ENCODE peak calls at places on chromosomes 11 and 22, in four cellular contexts. L is sigmoid colon, Z is lower lobe of right lung, R is HL-60. M is an unnamed sample.

GRCh38 chr11:82810738-82811137 is 77.1 kb upstream of the FAM181B start:
- DNase-seq in L (no peak), R (no peak), Z (no peak), M (no peak)

GRCh38 chr22:50136431-50137047 is 34.0 kb upstream of the PANX2 start:
- DNase-seq in L (no peak), R (no peak), Z (no peak), M (no peak)

GRCh38 chr11:27705873-27706820 is 5.9 kb upstream of the BDNF start:
- DNase-seq in L (no peak), R (no peak), Z (no peak), M (peak; percentile 46)

GRCh38 chr22:40714514-40714966 is 35.3 kb downstream of the MCHR1 start:
- DNase-seq in R (no peak), Z (no peak), L (no peak), M (no peak)

GRCh38 chr22:49063040-49063329 is 764.7 kb downstream of the BRD1 start:
- DNase-seq in L (peak; percentile 19), R (no peak), Z (no peak), M (no peak)

GRCh38 chr22:20977516-20978170 is 4.5 kb upstream of the LZTR1 start:
- DNase-seq in R (no peak), L (no peak), Z (no peak), M (no peak)

GRCh38 chr11:6646631-6647281 is 8.9 kb downstream of the DCHS1 start:
- DNase-seq in Z (no peak), R (peak; percentile 75), L (peak; percentile 84), M (no peak)

GRCh38 chr11:101436511-101437142 is 147.2 kb downstream of the TRPC6 start:
- DNase-seq in R (peak; percentile 6), L (no peak), Z (no peak), M (peak; percentile 20)

GRCh38 chr11:93487032-93487483 is 56.1 kb downstream of the SMCO4 start:
- DNase-seq in L (peak; percentile 68), R (no peak), Z (no peak), M (no peak)

GRCh38 chr11:112248216-112248615 is 12.4 kb downstream of the PLET1 start:
- DNase-seq in R (no peak), Z (no peak), L (no peak), M (no peak)

GRCh38 chr22:43185860-43186261 is 1.1 kb downstream of the TTLL12 start:
- DNase-seq in Z (no peak), L (peak; percentile 82), R (peak; percentile 12), M (peak; percentile 44)

GRCh38 chr11:35126000-35126878 is 12.7 kb upstream of the CD44 start:
- DNase-seq in R (no peak), Z (no peak), L (no peak), M (no peak)

GRCh38 chr22:38016182-38017078 is 32.1 kb upstream of the SOX10 start:
- DNase-seq in L (peak; percentile 86), R (no peak), Z (no peak), M (no peak)

GRCh38 chr11:30433831-30434230 is 110.9 kb downstream of the ARL14EP start:
- DNase-seq in R (no peak), L (no peak), Z (no peak), M (no peak)

GRCh38 chr11:85627332-85627997 is at the start of gene DLG2:
- DNase-seq in Z (no peak), L (no peak), R (peak; percentile 18), M (peak; percentile 4)

GRCh38 chr11:39541945-39542351 is 1917.5 kb downstream of the LRRC4C start:
- DNase-seq in Z (no peak), R (no peak), L (no peak), M (peak; percentile 5)

GRCh38 chr11:127109796-127110195 is 109.2 kb upstream of the KIRREL3 start:
- DNase-seq in R (no peak), Z (no peak), L (no peak), M (no peak)

GRCh38 chr11:124623861-124624525 is 1.3 kb downstream of the TBRG1 start:
- DNase-seq in L (no peak), R (no peak), Z (no peak), M (no peak)

GRCh38 chr11:76501526-76501925 is 56.7 kb downstream of the EMSY start:
- DNase-seq in R (no peak), Z (no peak), L (no peak), M (no peak)

GRCh38 chr11:563812-564578 is 3.2 kb downstream of the RASSF7 start:
- DNase-seq in Z (no peak), L (no peak), R (no peak), M (no peak)

GRCh38 chr22:36332623-36333331 is 55.0 kb downstream of the MYH9 start:
- DNase-seq in R (peak; percentile 90), L (no peak), Z (peak; percentile 61), M (peak; percentile 82)

GRCh38 chr11:116171271-116172140 is 601.3 kb downstream of the BUD13 start:
- DNase-seq in Z (no peak), R (no peak), L (no peak), M (no peak)

GRCh38 chr11:77136074-77136473 is 8.0 kb downstream of the MYO7A start:
- DNase-seq in R (no peak), L (no peak), Z (no peak), M (peak; percentile 16)

GRCh38 chr11:47248304-47248663 is 330 bp downstream of the ACP2 start:
- DNase-seq in R (no peak), Z (no peak), L (no peak), M (no peak)

GRCh38 chr22:43325176-43325575 is 18.0 kb downstream of the SCUBE1 start:
- DNase-seq in R (no peak), Z (no peak), L (no peak), M (no peak)

GRCh38 chr11:85086511-85087284 is 540.4 kb downstream of the DLG2 start:
- DNase-seq in L (no peak), R (no peak), Z (no peak), M (no peak)

GRCh38 chr11:11577932-11578331 is 43.9 kb downstream of the GALNT18 start:
- DNase-seq in L (no peak), Z (no peak), R (no peak), M (no peak)

GRCh38 chr11:35272391-35272821 is 133.4 kb downstream of the CD44 start:
- DNase-seq in L (no peak), Z (no peak), R (peak; percentile 70), M (no peak)

GRCh38 chr11:10807629-10808552 is 835 bp downstream of the EIF4G2 start:
- DNase-seq in Z (peak; percentile 79), L (peak; percentile 85), R (peak; percentile 57), M (peak; percentile 28)

GRCh38 chr11:112156153-112156552 is 7.7 kb downstream of the IL18 start:
- DNase-seq in Z (no peak), L (no peak), R (no peak), M (no peak)

GRCh38 chr22:24482586-24482985 is 12.5 kb upstream of the UPB1 start:
- DNase-seq in Z (no peak), L (no peak), R (peak; percentile 61), M (peak; percentile 60)

GRCh38 chr11:102220728-102221467 is 96.4 kb upstream of the BIRC3 start:
- DNase-seq in R (no peak), Z (no peak), L (no peak), M (peak; percentile 23)

GRCh38 chr11:28877366-28877765 is 769.2 kb downstream of the METTL15 start:
- DNase-seq in L (no peak), Z (no peak), R (no peak), M (no peak)

GRCh38 chr11:2802389-2803185 is 83.0 kb downstream of the CDKN1C start:
- DNase-seq in Z (peak; percentile 35), R (no peak), L (peak; percentile 42), M (no peak)

GRCh38 chr11:68541983-68542382 is 81.4 kb downstream of the PPP6R3 start:
- DNase-seq in L (no peak), R (no peak), Z (no peak), M (no peak)

GRCh38 chr11:76148941-76149613 is 57.2 kb downstream of the WNT11 start:
- DNase-seq in R (no peak), Z (no peak), L (peak; percentile 58), M (no peak)

GRCh38 chr11:107337917-107338316 is 119.7 kb downstream of the CWF19L2 start:
- DNase-seq in Z (no peak), L (no peak), R (no peak), M (no peak)
- H3K27ac ChIP-seq in Z (no peak overlapping the region), L (no peak overlapping the region), R (no peak overlapping the region), M (no peak overlapping the region)

GRCh38 chr11:61133956-61134662 is 27.1 kb downstream of the VPS37C start:
- DNase-seq in R (no peak), Z (no peak), L (peak; percentile 58), M (no peak)
- H3K27ac ChIP-seq in R (no peak overlapping the region), Z (no peak overlapping the region), L (no peak overlapping the region), M (no peak overlapping the region)

GRCh38 chr11:65541093-65542010 is 16.5 kb downstream of the SCYL1 start:
- DNase-seq in L (peak; percentile 73), R (no peak), Z (no peak), M (no peak)

GRCh38 chr11:65538232-65538914 is 13.5 kb downstream of the SCYL1 start:
- DNase-seq in L (peak; percentile 68), R (no peak), Z (no peak), M (no peak)

GRCh38 chr11:65538915-65539374 is 14.1 kb downstream of the SCYL1 start:
- DNase-seq in R (no peak), Z (no peak), L (no peak), M (no peak)

GRCh38 chr11:65540290-65541092 is 15.6 kb downstream of the SCYL1 start:
- DNase-seq in R (peak; percentile 91), L (peak; percentile 95), Z (peak; percentile 95), M (peak; percentile 95)

DNA sequence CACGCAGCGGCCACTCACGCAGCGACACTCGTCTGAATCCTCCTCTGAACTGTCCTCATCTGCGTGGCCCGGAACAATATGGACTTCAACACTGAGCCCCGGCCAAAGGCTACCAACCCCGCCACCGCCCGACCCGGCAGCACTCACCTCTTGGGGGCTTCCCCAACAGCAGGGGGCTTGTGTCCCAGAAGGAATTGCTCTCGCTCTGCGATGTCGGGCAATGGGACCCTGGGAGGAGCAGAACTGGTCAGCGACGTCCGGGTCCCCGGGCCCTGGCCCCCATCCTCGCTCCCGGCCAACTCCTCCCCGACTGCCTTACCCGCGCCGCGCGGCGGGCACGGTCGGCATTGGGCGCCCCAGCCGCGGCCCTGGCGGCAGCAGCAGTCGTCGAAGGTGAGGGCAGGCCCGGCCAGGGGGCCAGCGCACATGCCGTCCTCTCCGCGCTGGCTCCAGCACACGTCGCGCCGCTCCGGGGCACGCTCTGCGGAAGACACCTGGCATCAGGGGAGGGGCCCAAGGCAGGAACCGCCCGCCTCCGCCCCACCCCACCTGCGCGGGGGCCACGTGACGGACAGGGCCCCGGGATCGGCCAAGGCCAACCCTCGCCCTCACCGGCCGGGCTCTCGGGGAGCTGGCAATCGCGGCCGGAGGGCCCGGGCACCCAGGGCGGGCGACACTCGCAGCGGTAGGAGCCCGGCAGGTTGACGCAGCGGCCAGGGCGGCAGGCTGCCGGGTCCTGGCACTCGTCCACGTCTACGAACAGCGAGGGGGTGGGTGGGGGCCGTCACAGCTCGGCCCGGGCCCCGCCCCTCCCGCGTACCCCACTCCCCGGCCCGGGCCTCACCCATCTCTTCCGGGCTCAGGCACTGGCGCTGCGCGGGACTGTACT is 14.8 kb downstream of the SCYL1 start:
- DNase-seq in R (no peak), L (peak; percentile 70), Z (no peak), M (peak; percentile 80)
- H3K27ac ChIP-seq in R (peak overlapping the region; percentile 17), L (peak overlapping the region; percentile 91), Z (peak overlapping the region; percentile 90), M (peak overlapping the region; percentile 94)

GRCh38 chr22:35039625-35040024 is 26.3 kb upstream of the ISX start:
- DNase-seq in R (no peak), Z (no peak), L (no peak), M (no peak)
- H3K27ac ChIP-seq in R (no peak overlapping the region), Z (no peak overlapping the region), L (no peak overlapping the region), M (no peak overlapping the region)